ENCODE peak calls at places on chromosomes 5 and 9, in eight cellular contexts. T, A, Q, X, C, J, L and R are unnamed samples.

GRCh38 chr5:150624334-150625163 is 15.9 kb upstream of the SYNPO start:
- DNase-seq in Q (peak; percentile 91), X (no peak), J (no peak), L (no peak), C (no peak), T (no peak), A (peak; percentile 60), R (no peak)

GRCh38 chr5:766666-767431 is 17.7 kb downstream of the ZDHHC11B start:
- DNase-seq in C (peak; percentile 48), L (no peak), Q (peak; percentile 36), A (no peak), T (peak; percentile 51), J (no peak), X (no peak), R (no peak)

GRCh38 chr5:1294839-1295649 is at the start of gene TERT:
- DNase-seq in C (no peak), J (no peak), Q (peak; percentile 94), T (no peak), L (no peak), A (no peak), X (no peak), R (no peak)

GRCh38 chr9:81492710-81493447 is 196.5 kb downstream of the TLE1 start:
- DNase-seq in J (no peak), C (no peak), T (no peak), Q (no peak), A (no peak), X (peak; percentile 100), L (no peak), R (no peak)

GRCh38 chr5:61538722-61539501 is 206.9 kb downstream of the ZSWIM6 start:
- DNase-seq in Q (no peak), X (no peak), L (no peak), J (no peak), A (no peak), C (no peak), T (no peak), R (no peak)

GRCh38 chr5:45694255-45694834 is 1.8 kb downstream of the HCN1 start:
- DNase-seq in L (no peak), J (no peak), T (no peak), Q (no peak), C (no peak), A (no peak), X (no peak), R (no peak)

GRCh38 chr9:36665921-36666429 is 93.3 kb downstream of the MELK start:
- DNase-seq in A (no peak), J (no peak), T (no peak), Q (no peak), X (peak; percentile 30), L (peak; percentile 13), C (no peak), R (no peak)

GRCh38 chr5:173765030-173765644 is 123.0 kb upstream of the CPEB4 start:
- DNase-seq in L (no peak), C (no peak), Q (no peak), A (no peak), J (no peak), X (no peak), T (no peak), R (no peak)

GRCh38 chr5:124655943-124656459 is 90.4 kb downstream of the ZNF608 start:
- DNase-seq in C (no peak), T (no peak), Q (peak; percentile 57), L (no peak), A (no peak), J (peak; percentile 83), X (peak; percentile 94), R (no peak)

GRCh38 chr5:127068771-127069330 is 4.5 kb downstream of the C5orf63 start:
- DNase-seq in X (peak; percentile 47), C (no peak), T (no peak), J (no peak), A (peak; percentile 19), L (no peak), Q (no peak), R (no peak)

GRCh38 chr9:6007770-6008168 is 7.7 kb downstream of the RANBP6 start:
- DNase-seq in X (peak; percentile 42), J (peak; percentile 84), Q (peak; percentile 90), L (no peak), A (peak; percentile 78), C (peak; percentile 84), T (peak; percentile 84), R (peak; percentile 29)

GRCh38 chr9:109179801-109180523 is 12.9 kb upstream of the FRRS1L start:
- DNase-seq in X (no peak), J (no peak), T (no peak), L (no peak), Q (no peak), C (no peak), A (peak; percentile 24), R (no peak)

GRCh38 chr5:95808013-95808685 is 14.4 kb downstream of the GLRX start:
- DNase-seq in J (no peak), L (no peak), T (no peak), C (no peak), Q (no peak), X (no peak), A (no peak), R (no peak)

GRCh38 chr5:123673107-123673506 is 161.1 kb downstream of the CSNK1G3 start:
- DNase-seq in L (no peak), X (no peak), C (no peak), A (no peak), J (no peak), Q (no peak), T (no peak), R (no peak)

GRCh38 chr5:77103457-77103856 is 16.4 kb upstream of the ZBED3 start:
- DNase-seq in Q (no peak), J (no peak), X (no peak), L (no peak), T (no peak), C (no peak), A (no peak), R (no peak)

GRCh38 chr9:69063839-69064238 is 28.3 kb downstream of the FXN start:
- DNase-seq in C (no peak), Q (no peak), L (no peak), J (no peak), T (no peak), A (no peak), X (no peak), R (no peak)

GRCh38 chr9:114227288-114228033 is 72.1 kb downstream of the COL27A1 start:
- DNase-seq in T (no peak), Q (peak; percentile 58), A (no peak), C (no peak), X (no peak), J (no peak), L (no peak), R (no peak)

GRCh38 chr9:114224247-114224610 is 68.9 kb downstream of the COL27A1 start:
- DNase-seq in C (no peak), Q (no peak), J (no peak), L (no peak), X (peak; percentile 72), T (no peak), A (no peak), R (no peak)

GRCh38 chr9:114223564-114224246 is 68.4 kb downstream of the COL27A1 start:
- DNase-seq in C (no peak), T (no peak), J (peak; percentile 18), X (peak; percentile 81), L (no peak), A (no peak), Q (no peak), R (no peak)

GRCh38 chr9:114226289-114227055 is 71.1 kb downstream of the COL27A1 start:
- DNase-seq in C (no peak), J (no peak), T (no peak), L (no peak), A (no peak), X (no peak), Q (no peak), R (no peak)

DNA sequence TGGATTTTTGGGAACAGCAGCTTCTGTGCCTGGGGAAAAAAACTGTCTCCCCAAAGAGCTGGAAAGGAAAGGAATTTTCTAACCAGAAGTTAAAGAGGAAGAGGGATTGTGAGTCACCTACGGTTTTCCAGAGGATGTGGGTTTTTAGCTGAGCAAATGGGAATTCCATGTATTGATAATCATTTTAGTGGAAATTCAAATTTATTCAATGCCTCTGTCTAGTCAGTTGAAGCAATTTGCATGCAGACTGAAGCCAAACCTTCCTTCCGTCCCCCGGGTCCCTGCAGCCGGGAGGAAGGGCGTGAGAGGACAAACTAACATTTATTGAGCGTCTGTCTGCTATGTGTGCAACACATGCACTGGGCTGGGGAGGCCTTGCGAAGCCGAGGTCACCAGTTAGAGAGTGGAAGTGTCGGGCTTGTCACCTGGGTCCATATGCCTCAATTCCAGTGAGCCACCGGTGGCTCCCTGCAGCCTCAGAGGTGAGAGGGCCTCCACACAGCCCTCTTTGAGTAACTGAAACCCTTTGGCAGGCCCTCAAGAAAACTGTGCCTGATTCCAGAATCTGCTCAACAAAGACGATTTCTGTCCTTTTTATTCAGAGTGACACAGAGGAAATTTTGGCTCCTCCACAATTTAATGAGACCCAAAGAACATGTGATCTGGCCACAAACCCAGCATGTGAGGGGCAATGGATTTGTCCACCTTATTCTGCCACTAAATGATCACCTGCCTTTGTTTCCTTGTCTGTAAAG is 70.4 kb downstream of the COL27A1 start:
- DNase-seq in C (no peak), A (no peak), Q (no peak), L (no peak), J (no peak), X (peak; percentile 67), T (no peak), R (no peak)
- H3K4me1 ChIP-seq in C (no peaks in the 10 kb centered on the region), A (peaks cover 30% of the 10 kb centered on the region), Q (peaks cover 25% of the 10 kb centered on the region), L (no peaks in the 10 kb centered on the region), J (no peaks in the 10 kb centered on the region), X (peaks cover 19% of the 10 kb centered on the region), T (peaks cover 6% of the 10 kb centered on the region), R (no peaks in the 10 kb centered on the region)

GRCh38 chr9:95504053-95504963 is 12.5 kb downstream of the PTCH1 start:
- DNase-seq in Q (no peak), C (no peak), X (peak; percentile 72), L (no peak), T (no peak), A (no peak), J (peak; percentile 45), R (no peak)
- H3K4me3 ChIP-seq in Q (no peak overlapping the region), C (peak overlapping the region; percentile 95), X (no peak overlapping the region), L (peak overlapping the region; percentile 94), T (no peak overlapping the region), A (peak overlapping the region; percentile 96), J (no peak overlapping the region), R (no peak overlapping the region)

DNA sequence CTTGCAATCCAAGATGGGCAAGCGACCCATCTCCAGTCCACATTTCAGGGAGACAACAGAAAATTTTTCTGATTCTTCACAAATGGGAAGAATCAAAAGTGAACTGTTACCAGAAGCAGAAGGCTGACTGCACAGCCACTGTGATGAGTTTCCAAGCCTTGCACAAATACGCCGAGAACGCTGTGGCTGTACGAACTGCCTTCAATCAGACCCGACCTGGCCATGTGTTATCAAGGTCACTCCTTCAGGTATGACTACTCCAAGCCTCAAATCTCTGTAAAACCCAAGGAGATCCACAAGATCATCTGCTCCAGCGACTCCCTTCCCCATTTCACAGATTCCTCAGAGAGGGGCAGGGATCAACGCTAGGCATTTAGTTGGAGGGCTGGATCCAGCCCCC is 26.9 kb downstream of the RAPGEF1 start:
- DNase-seq in J (peak; percentile 78), X (no peak), A (no peak), Q (no peak), C (no peak), L (no peak), T (no peak), R (no peak)
- H3K27ac ChIP-seq in J (peak overlapping the region; percentile 70), X (no peak overlapping the region), A (peak overlapping the region; percentile 83), Q (no peak overlapping the region), C (no peak overlapping the region), L (no peak overlapping the region), T (no peak overlapping the region), R (peak overlapping the region; percentile 80)

DNA sequence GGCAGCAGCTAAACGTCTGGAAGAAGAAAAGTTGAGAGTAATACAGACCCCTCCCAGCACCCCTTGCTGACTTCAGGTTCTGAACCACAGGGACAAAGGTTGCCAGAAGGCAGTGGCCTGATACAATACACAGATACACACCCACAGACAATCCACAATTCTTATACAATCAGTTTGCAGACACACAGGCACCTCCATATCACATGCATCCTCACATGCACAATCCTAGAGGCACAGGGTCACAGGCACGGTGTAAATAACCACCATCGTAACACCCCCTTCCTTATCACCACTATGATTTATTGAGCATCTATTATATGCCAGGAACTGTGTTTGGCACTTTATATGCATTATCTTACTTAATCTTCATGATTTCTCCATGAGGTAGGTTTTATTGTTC is 8.2 kb downstream of the CNTFR start:
- DNase-seq in A (no peak), X (no peak), C (no peak), Q (no peak), J (no peak), L (no peak), T (peak; percentile 3), R (no peak)
- H3K4me1 ChIP-seq in A (peaks cover 20% of the 10 kb centered on the region), X (no peaks in the 10 kb centered on the region), C (no peaks in the 10 kb centered on the region), Q (no peaks in the 10 kb centered on the region), J (peaks cover 12% of the 10 kb centered on the region), L (no peaks in the 10 kb centered on the region), T (no peaks in the 10 kb centered on the region), R (no peaks in the 10 kb centered on the region)